ENCODE peak calls at places on chromosomes 6 and 20, in five cellular contexts. One of them, this sample, is unnamed.
A peak's percentile ranks its signal among the peaks of the same experiment; 100 is the strongest.

GRCh38 chr6:42482126-42482525 is 30.4 kb upstream of the TRERF1 start:
- DNase-seq in brain microvascular endothelial cell: no peak
- DNase-seq in hepatocyte: peak; percentile 49
- DNase-seq in GM06990: no peak
- DNase-seq in endodermal cell: no peak
- DNase-seq in this sample: no peak

GRCh38 chr6:16730720-16731502 is 30.3 kb downstream of the ATXN1 start:
- DNase-seq in brain microvascular endothelial cell: no peak
- DNase-seq in hepatocyte: no peak
- DNase-seq in GM06990: no peak
- DNase-seq in endodermal cell: no peak
- DNase-seq in this sample: no peak

GRCh38 chr20:19975901-19976300 is 41.3 kb upstream of the NAA20 start:
- DNase-seq in brain microvascular endothelial cell: no peak
- DNase-seq in hepatocyte: no peak
- DNase-seq in GM06990: no peak
- DNase-seq in endodermal cell: no peak
- DNase-seq in this sample: no peak

GRCh38 chr6:140812636-140813035 is 1320.1 kb upstream of the GJE1 start:
- DNase-seq in brain microvascular endothelial cell: no peak
- DNase-seq in hepatocyte: no peak
- DNase-seq in GM06990: no peak
- DNase-seq in endodermal cell: no peak
- DNase-seq in this sample: no peak

GRCh38 chr20:25274891-25275812 is 27.3 kb downstream of the PYGB start:
- DNase-seq in brain microvascular endothelial cell: no peak
- DNase-seq in hepatocyte: no peak
- DNase-seq in GM06990: no peak
- DNase-seq in endodermal cell: no peak
- DNase-seq in this sample: no peak

GRCh38 chr6:18147160-18147559 is 7.7 kb downstream of the TPMT start:
- DNase-seq in brain microvascular endothelial cell: no peak
- DNase-seq in hepatocyte: peak; percentile 16
- DNase-seq in GM06990: no peak
- DNase-seq in endodermal cell: no peak
- DNase-seq in this sample: no peak

GRCh38 chr6:148514091-148514850 is 171.6 kb downstream of the SASH1 start:
- DNase-seq in brain microvascular endothelial cell: no peak
- DNase-seq in hepatocyte: no peak
- DNase-seq in GM06990: no peak
- DNase-seq in endodermal cell: no peak
- DNase-seq in this sample: no peak

GRCh38 chr6:15793288-15793687 is 130.5 kb upstream of the DTNBP1 start:
- DNase-seq in brain microvascular endothelial cell: peak; percentile 81
- DNase-seq in hepatocyte: peak; percentile 65
- DNase-seq in GM06990: no peak
- DNase-seq in endodermal cell: peak; percentile 54
- DNase-seq in this sample: no peak

GRCh38 chr6:12776291-12776690 is 59.7 kb downstream of the PHACTR1 start:
- DNase-seq in brain microvascular endothelial cell: no peak
- DNase-seq in hepatocyte: no peak
- DNase-seq in GM06990: no peak
- DNase-seq in endodermal cell: no peak
- DNase-seq in this sample: no peak

GRCh38 chr6:56329296-56330050 is 82.1 kb upstream of the COL21A1 start:
- DNase-seq in brain microvascular endothelial cell: no peak
- DNase-seq in hepatocyte: no peak
- DNase-seq in GM06990: no peak
- DNase-seq in endodermal cell: no peak
- DNase-seq in this sample: no peak

GRCh38 chr6:10431423-10432164 is 16.7 kb upstream of the TFAP2A start:
- DNase-seq in brain microvascular endothelial cell: no peak
- DNase-seq in hepatocyte: no peak
- DNase-seq in GM06990: no peak
- DNase-seq in endodermal cell: no peak
- DNase-seq in this sample: no peak

GRCh38 chr20:46954490-46955038 is 59.9 kb downstream of the EYA2 start:
- DNase-seq in brain microvascular endothelial cell: peak; percentile 98
- DNase-seq in hepatocyte: peak; percentile 23
- DNase-seq in GM06990: no peak
- DNase-seq in endodermal cell: no peak
- DNase-seq in this sample: no peak

GRCh38 chr6:119350202-119351004 is 842 bp upstream of the MAN1A1 start:
- DNase-seq in brain microvascular endothelial cell: peak; percentile 31
- DNase-seq in hepatocyte: peak; percentile 68
- DNase-seq in GM06990: peak; percentile 63
- DNase-seq in endodermal cell: no peak
- DNase-seq in this sample: no peak

GRCh38 chr6:143811492-143812157 is 31.5 kb upstream of the LTV1 start:
- DNase-seq in brain microvascular endothelial cell: no peak
- DNase-seq in hepatocyte: no peak
- DNase-seq in GM06990: no peak
- DNase-seq in endodermal cell: no peak
- DNase-seq in this sample: no peak

GRCh38 chr6:118930680-118931079 is 4.3 kb downstream of the MCM9 start:
- DNase-seq in brain microvascular endothelial cell: no peak
- DNase-seq in hepatocyte: no peak
- DNase-seq in GM06990: no peak
- DNase-seq in endodermal cell: no peak
- DNase-seq in this sample: no peak

GRCh38 chr6:152716322-152716721 is 18.6 kb downstream of the MYCT1 start:
- DNase-seq in brain microvascular endothelial cell: no peak
- DNase-seq in hepatocyte: no peak
- DNase-seq in GM06990: no peak
- DNase-seq in endodermal cell: no peak
- DNase-seq in this sample: no peak

GRCh38 chr6:87628881-87629280 is 38.9 kb downstream of the ORC3 start:
- DNase-seq in brain microvascular endothelial cell: no peak
- DNase-seq in hepatocyte: no peak
- DNase-seq in GM06990: no peak
- DNase-seq in endodermal cell: no peak
- DNase-seq in this sample: no peak

GRCh38 chr20:8271727-8272126 is 139.7 kb downstream of the PLCB1 start:
- DNase-seq in brain microvascular endothelial cell: no peak
- DNase-seq in hepatocyte: no peak
- DNase-seq in GM06990: no peak
- DNase-seq in endodermal cell: no peak
- DNase-seq in this sample: no peak

GRCh38 chr6:116287668-116288282 is 8.0 kb upstream of the TSPYL1 start:
- DNase-seq in brain microvascular endothelial cell: no peak
- DNase-seq in hepatocyte: peak; percentile 65
- DNase-seq in GM06990: no peak
- DNase-seq in endodermal cell: no peak
- DNase-seq in this sample: peak; percentile 19

GRCh38 chr6:158231551-158232444 is 63.6 kb downstream of the GTF2H5 start:
- DNase-seq in brain microvascular endothelial cell: peak; percentile 38
- DNase-seq in hepatocyte: peak; percentile 91
- DNase-seq in GM06990: peak; percentile 78
- DNase-seq in endodermal cell: peak; percentile 88
- DNase-seq in this sample: no peak

GRCh38 chr6:16909599-16910360 is 148.5 kb upstream of the ATXN1 start:
- DNase-seq in brain microvascular endothelial cell: peak; percentile 86
- DNase-seq in hepatocyte: no peak
- DNase-seq in GM06990: no peak
- DNase-seq in endodermal cell: no peak
- DNase-seq in this sample: no peak

GRCh38 chr6:4610256-4610655 is 165.9 kb upstream of the CDYL start:
- DNase-seq in brain microvascular endothelial cell: peak; percentile 74
- DNase-seq in hepatocyte: no peak
- DNase-seq in GM06990: no peak
- DNase-seq in endodermal cell: no peak
- DNase-seq in this sample: no peak

GRCh38 chr6:132496519-132497180 is 16.3 kb downstream of the STX7 start:
- DNase-seq in brain microvascular endothelial cell: no peak
- DNase-seq in hepatocyte: no peak
- DNase-seq in GM06990: no peak
- DNase-seq in endodermal cell: no peak
- DNase-seq in this sample: no peak

GRCh38 chr20:2305946-2306345 is 10.1 kb downstream of the TGM3 start:
- DNase-seq in brain microvascular endothelial cell: no peak
- DNase-seq in hepatocyte: peak; percentile 46
- DNase-seq in GM06990: no peak
- DNase-seq in endodermal cell: no peak
- DNase-seq in this sample: peak; percentile 65

GRCh38 chr6:161418458-161418945 is 144.6 kb upstream of the AGPAT4 start:
- DNase-seq in brain microvascular endothelial cell: peak; percentile 85
- DNase-seq in hepatocyte: peak; percentile 86
- DNase-seq in GM06990: peak; percentile 22
- DNase-seq in endodermal cell: peak; percentile 66
- DNase-seq in this sample: peak; percentile 61

GRCh38 chr6:152309648-152310047 is 327.5 kb downstream of the SYNE1 start:
- DNase-seq in brain microvascular endothelial cell: no peak
- DNase-seq in hepatocyte: no peak
- DNase-seq in GM06990: no peak
- DNase-seq in endodermal cell: no peak
- DNase-seq in this sample: no peak

GRCh38 chr6:40792183-40792582 is 205.0 kb upstream of the LRFN2 start:
- DNase-seq in brain microvascular endothelial cell: no peak
- DNase-seq in hepatocyte: no peak
- DNase-seq in GM06990: no peak
- DNase-seq in endodermal cell: no peak
- DNase-seq in this sample: no peak

GRCh38 chr20:25288291-25289181 is 40.7 kb downstream of the PYGB start:
- DNase-seq in brain microvascular endothelial cell: no peak
- DNase-seq in hepatocyte: no peak
- DNase-seq in GM06990: no peak
- DNase-seq in endodermal cell: no peak
- DNase-seq in this sample: no peak

GRCh38 chr6:111586554-111586953 is 19.1 kb downstream of the TRAF3IP2 start:
- DNase-seq in brain microvascular endothelial cell: no peak
- DNase-seq in hepatocyte: no peak
- DNase-seq in GM06990: no peak
- DNase-seq in endodermal cell: no peak
- DNase-seq in this sample: no peak

GRCh38 chr20:41058007-41058673 is 29.5 kb downstream of the TOP1 start:
- DNase-seq in brain microvascular endothelial cell: peak; percentile 86
- DNase-seq in hepatocyte: peak; percentile 47
- DNase-seq in GM06990: no peak
- DNase-seq in endodermal cell: no peak
- DNase-seq in this sample: no peak

GRCh38 chr20:31568041-31568731 is 36.9 kb upstream of the ID1 start:
- DNase-seq in brain microvascular endothelial cell: no peak
- DNase-seq in hepatocyte: no peak
- DNase-seq in GM06990: no peak
- DNase-seq in endodermal cell: no peak
- DNase-seq in this sample: no peak

GRCh38 chr6:30672445-30673253 is at the start of gene DHX16:
- DNase-seq in brain microvascular endothelial cell: peak; percentile 98
- DNase-seq in hepatocyte: peak; percentile 96
- DNase-seq in GM06990: peak; percentile 87
- DNase-seq in endodermal cell: peak; percentile 98
- DNase-seq in this sample: peak; percentile 96

GRCh38 chr6:307874-308273 is 15.6 kb downstream of the DUSP22 start:
- DNase-seq in brain microvascular endothelial cell: no peak
- DNase-seq in hepatocyte: no peak
- DNase-seq in GM06990: no peak
- DNase-seq in endodermal cell: peak; percentile 26
- DNase-seq in this sample: no peak

GRCh38 chr20:49697071-49697470 is 16.6 kb downstream of the B4GALT5 start:
- DNase-seq in brain microvascular endothelial cell: no peak
- DNase-seq in hepatocyte: peak; percentile 51
- DNase-seq in GM06990: no peak
- DNase-seq in endodermal cell: no peak
- DNase-seq in this sample: no peak

GRCh38 chr20:49696594-49696993 is 17.1 kb downstream of the B4GALT5 start:
- DNase-seq in brain microvascular endothelial cell: no peak
- DNase-seq in hepatocyte: no peak
- DNase-seq in GM06990: no peak
- DNase-seq in endodermal cell: no peak
- DNase-seq in this sample: no peak

GRCh38 chr20:49699200-49699992 is 14.3 kb downstream of the B4GALT5 start:
- DNase-seq in brain microvascular endothelial cell: peak; percentile 75
- DNase-seq in hepatocyte: peak; percentile 31
- DNase-seq in GM06990: no peak
- DNase-seq in endodermal cell: no peak
- DNase-seq in this sample: no peak

GRCh38 chr20:49700411-49701185 is 13.1 kb downstream of the B4GALT5 start:
- DNase-seq in brain microvascular endothelial cell: peak; percentile 75
- DNase-seq in hepatocyte: no peak
- DNase-seq in GM06990: no peak
- DNase-seq in endodermal cell: no peak
- DNase-seq in this sample: no peak

DNA sequence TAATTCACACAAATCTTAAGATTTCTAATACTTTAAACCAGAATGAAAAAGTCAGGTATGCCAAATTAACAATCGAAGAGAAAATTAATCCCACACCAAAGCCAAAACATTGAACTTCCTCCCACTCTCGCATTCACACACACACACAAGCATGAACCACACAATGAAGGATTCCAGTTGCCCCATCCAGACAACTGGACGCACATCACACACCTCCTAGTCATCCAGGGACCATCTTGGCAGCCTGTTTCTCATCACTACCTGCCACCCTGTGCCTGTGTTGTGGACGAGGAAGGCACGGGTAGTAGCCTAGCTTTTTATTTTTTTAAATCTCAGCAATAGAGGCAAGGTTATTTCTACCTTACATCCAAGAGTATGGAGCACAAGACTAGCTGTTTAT is 15.2 kb downstream of the B4GALT5 start:
- DNase-seq in brain microvascular endothelial cell: no peak
- DNase-seq in hepatocyte: no peak
- DNase-seq in GM06990: no peak
- DNase-seq in endodermal cell: no peak
- DNase-seq in this sample: no peak
- H3K4me3 ChIP-seq in brain microvascular endothelial cell: no peak overlapping the region
- H3K4me3 ChIP-seq in hepatocyte: no peak overlapping the region
- H3K4me3 ChIP-seq in GM06990: no peak overlapping the region
- H3K4me3 ChIP-seq in endodermal cell: no peak overlapping the region
- H3K4me3 ChIP-seq in this sample: no peak overlapping the region

GRCh38 chr20:16749573-16749972 is 1.4 kb downstream of the OTOR start:
- DNase-seq in brain microvascular endothelial cell: no peak
- DNase-seq in hepatocyte: no peak
- DNase-seq in GM06990: no peak
- DNase-seq in endodermal cell: peak; percentile 84
- DNase-seq in this sample: no peak
- TF ChIP-seq CTCF in brain microvascular endothelial cell: peak; percentile 41
- TF ChIP-seq CTCF in hepatocyte: no peak
- TF ChIP-seq CTCF in GM06990: peak; percentile 9
- TF ChIP-seq CTCF in endodermal cell: peak; percentile 77
- TF ChIP-seq CTCF in this sample: no peak

GRCh38 chr6:11433860-11434259 is 103.7 kb upstream of the TMEM170B start:
- DNase-seq in brain microvascular endothelial cell: no peak
- DNase-seq in hepatocyte: no peak
- DNase-seq in GM06990: no peak
- DNase-seq in endodermal cell: no peak
- DNase-seq in this sample: no peak
- H3K4me3 ChIP-seq in brain microvascular endothelial cell: no peak overlapping the region
- H3K4me3 ChIP-seq in hepatocyte: no peak overlapping the region
- H3K4me3 ChIP-seq in GM06990: no peak overlapping the region
- H3K4me3 ChIP-seq in endodermal cell: no peak overlapping the region
- H3K4me3 ChIP-seq in this sample: no peak overlapping the region

DNA sequence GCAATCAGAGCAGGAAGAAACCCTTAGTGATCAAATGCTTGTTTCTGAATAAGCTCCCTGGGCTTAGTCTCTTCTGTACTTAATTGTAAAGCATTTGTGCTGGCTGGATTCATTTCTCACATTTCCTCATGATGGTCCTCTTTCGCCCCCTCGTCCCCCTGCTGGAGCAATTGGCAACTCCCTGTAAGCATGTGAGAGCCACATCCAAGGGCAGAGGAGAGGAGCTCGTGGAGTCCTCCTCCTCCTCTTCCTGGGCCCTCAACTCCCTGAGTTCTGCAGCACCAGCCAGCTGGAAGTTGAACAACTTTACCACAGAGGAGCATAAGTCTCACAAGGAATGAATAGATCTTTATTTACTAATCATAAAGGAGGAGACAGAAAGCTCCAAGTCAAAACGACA is 12.6 kb downstream of the ANKEF1 start:
- DNase-seq in brain microvascular endothelial cell: no peak
- DNase-seq in hepatocyte: no peak
- DNase-seq in GM06990: no peak
- DNase-seq in endodermal cell: peak; percentile 84
- DNase-seq in this sample: no peak
- TF ChIP-seq CTCF in brain microvascular endothelial cell: peak; percentile 68
- TF ChIP-seq CTCF in hepatocyte: peak; percentile 7
- TF ChIP-seq CTCF in GM06990: no peak
- TF ChIP-seq CTCF in endodermal cell: peak; percentile 79
- TF ChIP-seq CTCF in this sample: no peak

This sample was measured in LNCaP clone FGC.